ENCODE peak calls at places on chromosome 2, in six cellular contexts. U is AG09309, D is sigmoid colon, K is HCT116, W is K562, M is tibial artery. A is an unnamed sample.

GRCh38 chr2:85394256-85394655 is 15.9 kb downstream of the CAPG start:
- DNase-seq in W (no peak), D (peak), M (peak), K (no peak), U (no peak), A (no peak)

GRCh38 chr2:234957533-234958135 is 5.8 kb downstream of the SH3BP4 start:
- DNase-seq in W (no peak), D (no peak), K (no peak), M (no peak), U (no peak), A (no peak)

GRCh38 chr2:217393585-217394032 is 533.7 kb upstream of the TNP1 start:
- DNase-seq in W (no peak), K (no peak), U (peak), M (peak), D (peak), A (peak)

GRCh38 chr2:234858134-234858533 is 93.7 kb upstream of the SH3BP4 start:
- DNase-seq in K (no peak), W (no peak), U (no peak), M (no peak), D (no peak), A (no peak)

GRCh38 chr2:169676357-169676756 is 17.8 kb downstream of the CFAP210 start:
- DNase-seq in K (no peak), M (no peak), W (no peak), U (no peak), D (no peak), A (no peak)

GRCh38 chr2:120220756-120221155 is 2.4 kb downstream of the TMEM185B start:
- DNase-seq in M (no peak), D (no peak), K (no peak), W (no peak), U (no peak), A (no peak)

GRCh38 chr2:96209729-96210085 is 1.1 kb upstream of the STARD7 start:
- DNase-seq in U (no peak), W (no peak), M (no peak), D (no peak), K (no peak), A (no peak)

GRCh38 chr2:70087703-70088507 is 628 bp downstream of the PCBP1 start:
- DNase-seq in K (no peak), U (no peak), D (peak), M (peak), W (peak), A (no peak)

GRCh38 chr2:604385-604784 is 72.8 kb downstream of the TMEM18 start:
- DNase-seq in M (no peak), U (no peak), K (no peak), D (no peak), W (no peak), A (no peak)

GRCh38 chr2:215981135-215981534 is 32.2 kb downstream of the MREG start:
- DNase-seq in K (no peak), U (no peak), D (no peak), M (no peak), W (no peak), A (no peak)

GRCh38 chr2:176281267-176281666 is 12.0 kb downstream of the MTX2 start:
- DNase-seq in M (no peak), U (peak), D (no peak), K (no peak), W (no peak), A (no peak)

GRCh38 chr2:149278146-149278878 is 52.1 kb upstream of the LYPD6 start:
- DNase-seq in M (no peak), K (no peak), D (no peak), U (peak), W (no peak), A (no peak)

GRCh38 chr2:182971820-182972547 is 66.3 kb downstream of the NCKAP1 start:
- DNase-seq in D (no peak), M (no peak), W (no peak), U (no peak), K (no peak), A (no peak)
- H3K4me3 ChIP-seq in D (no peak), M (no peak), W (no peak), U (no peak), K (no peak), A (no peak)

DNA sequence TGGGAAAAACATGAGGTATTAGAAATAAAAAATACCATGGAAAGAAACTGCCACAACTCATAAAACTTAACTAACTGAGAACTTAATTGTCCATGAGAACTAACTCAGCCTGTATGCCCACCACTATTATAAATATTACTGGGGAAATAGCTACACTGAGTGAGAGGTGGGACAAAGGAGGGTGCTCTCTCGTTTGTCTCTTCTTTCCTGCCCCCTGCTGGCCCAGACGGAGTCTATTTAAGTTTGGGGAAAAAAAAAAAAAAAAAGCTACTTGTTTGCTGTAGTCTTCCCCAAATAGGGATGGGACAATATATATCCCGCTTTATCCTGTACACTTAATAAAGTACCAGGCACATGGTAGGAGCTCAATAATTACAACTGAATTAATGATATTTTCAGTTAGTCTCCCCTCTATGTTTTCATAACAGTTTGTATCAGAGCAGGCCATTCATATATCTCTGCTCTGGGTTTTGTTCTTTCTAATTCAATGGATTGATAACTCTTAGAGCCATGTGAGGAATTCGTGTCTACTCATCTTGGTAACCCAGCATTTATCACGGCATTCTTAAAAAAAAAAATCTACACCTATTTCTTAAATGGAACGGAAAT is 647.7 kb upstream of the PKDCC start:
- DNase-seq in K (no peak), M (no peak), D (no peak), W (no peak), U (no peak), A (no peak)
- TF ChIP-seq CTCF in K (no peak), M (no peak), D (no peak), W (peak), U (no peak), A (peak)

GRCh38 chr2:44955593-44956449 is 14.3 kb downstream of the SIX3 start:
- DNase-seq in M (peak), D (peak), U (no peak), W (peak), K (peak), A (no peak)
- H3K4me3 ChIP-seq in M (peak), D (peak), U (peak), W (no peak), K (peak), A (peak)

GRCh38 chr2:21372654-21373053 is 248.9 kb downstream of the TDRD15 start:
- DNase-seq in K (no peak), D (no peak), M (no peak), U (no peak), W (no peak), A (no peak)
- TF ChIP-seq CTCF in K (peak), D (no peak), M (no peak), U (no peak), W (peak), A (peak)

GRCh38 chr2:171788316-171788993 is 101.2 kb downstream of the DYNC1I2 start:
- DNase-seq in M (no peak), U (no peak), W (no peak), D (no peak), K (no peak), A (no peak)
- H3K4me3 ChIP-seq in M (no peak), U (no peak), W (no peak), D (no peak), K (no peak), A (no peak)

GRCh38 chr2:5360081-5360480 is 332.1 kb upstream of the SOX11 start:
- DNase-seq in K (no peak), U (no peak), W (no peak), D (no peak), M (no peak), A (no peak)

GRCh38 chr2:5367321-5367720 is 324.9 kb upstream of the SOX11 start:
- DNase-seq in M (no peak), K (no peak), U (no peak), D (no peak), W (no peak), A (no peak)

GRCh38 chr2:5364361-5364760 is 327.8 kb upstream of the SOX11 start:
- DNase-seq in K (no peak), U (no peak), M (no peak), D (no peak), W (no peak), A (no peak)

GRCh38 chr2:5368263-5368662 is 323.9 kb upstream of the SOX11 start:
- DNase-seq in D (no peak), K (no peak), U (no peak), M (no peak), W (no peak), A (no peak)

DNA sequence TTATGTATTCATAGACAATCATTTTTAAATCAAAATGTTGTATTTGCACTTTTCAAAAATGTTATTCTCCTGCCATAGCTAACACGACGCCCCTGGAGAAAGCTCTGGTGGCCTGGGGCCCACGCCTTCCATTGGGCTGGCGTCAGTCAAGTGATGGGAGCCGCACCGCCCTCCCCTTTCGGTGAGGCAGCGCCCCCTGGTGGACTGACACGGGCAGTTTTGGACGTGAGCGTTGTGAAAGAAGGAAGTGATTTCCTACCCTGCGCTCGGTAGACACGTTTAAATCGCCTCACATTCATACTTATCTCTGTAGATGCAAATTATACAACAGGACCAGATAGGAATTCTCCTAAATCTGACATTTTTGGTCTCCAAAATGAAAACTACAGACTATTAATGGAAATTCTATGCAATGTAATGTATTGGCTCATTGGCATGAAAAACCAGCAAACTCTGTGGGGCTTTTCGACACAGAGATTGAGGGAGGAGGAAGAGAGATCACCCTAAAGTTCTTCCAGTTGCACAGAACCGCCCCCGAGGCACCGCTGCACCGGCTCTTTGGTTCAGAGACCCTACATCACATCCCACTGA is 326.2 kb upstream of the SOX11 start:
- DNase-seq in M (no peak), D (peak), W (peak), U (no peak), K (no peak), A (no peak)
- TF ChIP-seq CTCF in M (no peak), D (peak), W (peak), U (peak), K (peak), A (peak)

GRCh38 chr2:16591370-16591933 is 74.2 kb downstream of the CYRIA start:
- DNase-seq in D (no peak), W (no peak), M (no peak), U (no peak), K (no peak), A (no peak)
- H3K4me3 ChIP-seq in D (no peak), W (no peak), M (no peak), U (no peak), K (no peak), A (no peak)

GRCh38 chr2:174395284-174395968 is at the start of gene SCRN3:
- DNase-seq in W (peak), D (peak), K (peak), M (peak), U (no peak), A (peak)
- TF ChIP-seq CTCF in W (no peak), D (no peak), K (no peak), M (no peak), U (no peak), A (no peak)

A was measured in HFF-Myc.